ENCODE peak calls at places on chromosome 2, in four cellular contexts. Y is activated B cell treated with CpG ODN at 0.5 μM for 24 hours, L is esophagus squamous epithelium, A is cardiac fibroblast. X is an unnamed sample.

GRCh38 chr2:219344756-219345458 is 12.4 kb upstream of the RESP18 start:
- DNase-seq in L (no peak), A (peak; percentile 59), Y (no peak), X (no peak)

GRCh38 chr2:152065945-152066344 is 32.9 kb downstream of the CACNB4 start:
- DNase-seq in A (no peak), L (no peak), Y (no peak), X (no peak)

GRCh38 chr2:152320166-152320565 is 14.8 kb upstream of the FMNL2 start:
- DNase-seq in L (no peak), A (peak; percentile 46), Y (no peak), X (no peak)

GRCh38 chr2:108401800-108402199 is 24.0 kb downstream of the SULT1C4 start:
- DNase-seq in L (no peak), A (no peak), Y (no peak), X (no peak)

GRCh38 chr2:222582931-222583330 is 73.0 kb downstream of the FARSB start:
- DNase-seq in Y (no peak), L (no peak), A (peak; percentile 27), X (no peak)

GRCh38 chr2:74399785-74400184 is 19.7 kb upstream of the DCTN1 start:
- DNase-seq in Y (no peak), L (no peak), A (peak; percentile 69), X (no peak)

GRCh38 chr2:173099804-173100203 is 24.2 kb downstream of the MAP3K20 start:
- DNase-seq in Y (no peak), L (no peak), A (no peak), X (no peak)

GRCh38 chr2:86036790-86037138 is 68.9 kb downstream of the POLR1A start:
- DNase-seq in A (no peak), Y (no peak), L (no peak), X (no peak)

GRCh38 chr2:201854841-201855240 is 48.5 kb downstream of the CDK15 start:
- DNase-seq in L (no peak), Y (no peak), A (peak; percentile 68), X (no peak)

GRCh38 chr2:222518570-222519381 is 94.4 kb downstream of the SGPP2 start:
- DNase-seq in Y (no peak), L (no peak), A (peak; percentile 61), X (no peak)

GRCh38 chr2:1541812-1542211 is 128.5 kb downstream of the TPO start:
- DNase-seq in A (no peak), Y (no peak), L (no peak), X (no peak)

GRCh38 chr2:112174383-112174782 is 36.2 kb downstream of the FBLN7 start:
- DNase-seq in A (no peak), Y (no peak), L (no peak), X (no peak)

GRCh38 chr2:227415538-227416424 is 28.0 kb upstream of the SCYGR1 start:
- DNase-seq in Y (no peak), L (no peak), A (peak; percentile 92), X (no peak)

GRCh38 chr2:30136729-30137444 is 9.9 kb upstream of the YPEL5 start:
- DNase-seq in L (no peak), Y (no peak), A (peak; percentile 12), X (no peak)

GRCh38 chr2:233814436-233814835 is 36.3 kb downstream of the MROH2A start:
- DNase-seq in Y (no peak), L (no peak), A (no peak), X (no peak)

GRCh38 chr2:176181551-176181950 is 6.9 kb upstream of the HOXD1 start:
- DNase-seq in A (no peak), L (no peak), Y (no peak), X (no peak)

GRCh38 chr2:213416832-213417231 is 132.6 kb downstream of the SPAG16 start:
- DNase-seq in L (no peak), A (no peak), Y (no peak), X (no peak)

GRCh38 chr2:54204476-54204875 is 51.6 kb downstream of the TSPYL6 start:
- DNase-seq in Y (no peak), L (no peak), A (no peak), X (no peak)

GRCh38 chr2:199463000-199463692 is 5.4 kb upstream of the SATB2 start:
- DNase-seq in L (no peak), A (peak; percentile 59), Y (no peak), X (peak; percentile 40)

GRCh38 chr2:29401994-29402393 is 286.8 kb downstream of the CLIP4 start:
- DNase-seq in Y (no peak), L (no peak), A (no peak), X (no peak)

GRCh38 chr2:217538719-217539118 is 464.1 kb downstream of the TNS1 start:
- DNase-seq in A (no peak), Y (no peak), L (no peak), X (no peak)

GRCh38 chr2:186605041-186605440 is 15.2 kb downstream of the ITGAV start:
- DNase-seq in L (no peak), Y (no peak), A (no peak), X (no peak)

GRCh38 chr2:127829845-127830246 is 18.9 kb upstream of the WDR33 start:
- DNase-seq in Y (peak; percentile 57), A (no peak), L (peak; percentile 4), X (peak; percentile 51)

GRCh38 chr2:102155131-102155702 is 12.7 kb downstream of the IL1R1 start:
- DNase-seq in Y (no peak), L (no peak), A (no peak), X (no peak)

GRCh38 chr2:216343221-216343985 is 28.9 kb downstream of the MARCHF4 start:
- DNase-seq in Y (no peak), A (no peak), L (no peak), X (no peak)

GRCh38 chr2:124369181-124369580 is 344.1 kb downstream of the CNTNAP5 start:
- DNase-seq in Y (no peak), L (no peak), A (no peak), X (no peak)

GRCh38 chr2:197273485-197273884 is 37.1 kb downstream of the ANKRD44 start:
- DNase-seq in L (no peak), Y (no peak), A (no peak), X (no peak)

GRCh38 chr2:23926289-23926749 is 604 bp downstream of the ATAD2B start:
- DNase-seq in Y (peak; percentile 69), L (no peak), A (no peak), X (peak; percentile 47)

GRCh38 chr2:24830786-24831185 is 37.6 kb downstream of the CENPO start:
- DNase-seq in L (no peak), A (no peak), Y (no peak), X (no peak)

GRCh38 chr2:10518470-10519060 is 70.4 kb upstream of the ODC1 start:
- DNase-seq in L (no peak), A (no peak), Y (no peak), X (no peak)

GRCh38 chr2:195535911-195536522 is 121.0 kb upstream of the SLC39A10 start:
- DNase-seq in Y (peak; percentile 32), A (no peak), L (peak; percentile 31), X (peak; percentile 61)

GRCh38 chr2:46776687-46777327 is 138.8 kb downstream of the MCFD2 start:
- DNase-seq in L (no peak), Y (no peak), A (peak; percentile 87), X (no peak)

GRCh38 chr2:219296142-219296541 is 13.1 kb downstream of the PTPRN start:
- DNase-seq in A (no peak), Y (no peak), L (no peak), X (no peak)

GRCh38 chr2:136057023-136057801 is 60.7 kb downstream of the CXCR4 start:
- DNase-seq in A (no peak), L (no peak), Y (no peak), X (no peak)

GRCh38 chr2:44237221-44237620 is 38.1 kb upstream of the SLC3A1 start:
- DNase-seq in A (no peak), Y (no peak), L (no peak), X (no peak)

GRCh38 chr2:21413082-21413481 is 289.3 kb downstream of the TDRD15 start:
- DNase-seq in L (no peak), A (no peak), Y (no peak), X (no peak)

GRCh38 chr2:619964-620363 is 57.2 kb downstream of the TMEM18 start:
- DNase-seq in L (no peak), A (no peak), Y (no peak), X (no peak)

GRCh38 chr2:203647579-203647978 is 58.9 kb upstream of the CD28 start:
- DNase-seq in A (no peak), Y (no peak), L (no peak), X (no peak)

GRCh38 chr2:203649176-203649814 is 57.1 kb upstream of the CD28 start:
- DNase-seq in A (no peak), L (no peak), Y (no peak), X (no peak)

GRCh38 chr2:203646961-203647360 is 59.5 kb upstream of the CD28 start:
- DNase-seq in A (no peak), L (no peak), Y (no peak), X (no peak)

GRCh38 chr2:203648273-203648672 is 58.2 kb upstream of the CD28 start:
- DNase-seq in L (no peak), Y (no peak), A (no peak), X (no peak)

GRCh38 chr2:203650860-203651613 is 55.4 kb upstream of the CD28 start:
- DNase-seq in Y (no peak), A (peak; percentile 82), L (no peak), X (no peak)
- TF ChIP-seq CTCF in Y (no peak), A (peak; percentile 22), L (peak; percentile 71), X (no peak)

GRCh38 chr2:163736433-163737168 is 793 bp upstream of the FIGN start:
- DNase-seq in L (no peak), A (peak; percentile 45), Y (no peak), X (no peak)
- TF ChIP-seq CTCF in L (no peak), A (peak; percentile 40), Y (no peak), X (no peak)

GRCh38 chr2:174332607-174333001 is 2.1 kb upstream of the SP9 start:
- DNase-seq in Y (no peak), L (no peak), A (no peak), X (no peak)
- TF ChIP-seq CTCF in Y (no peak), L (no peak), A (no peak), X (no peak)

DNA sequence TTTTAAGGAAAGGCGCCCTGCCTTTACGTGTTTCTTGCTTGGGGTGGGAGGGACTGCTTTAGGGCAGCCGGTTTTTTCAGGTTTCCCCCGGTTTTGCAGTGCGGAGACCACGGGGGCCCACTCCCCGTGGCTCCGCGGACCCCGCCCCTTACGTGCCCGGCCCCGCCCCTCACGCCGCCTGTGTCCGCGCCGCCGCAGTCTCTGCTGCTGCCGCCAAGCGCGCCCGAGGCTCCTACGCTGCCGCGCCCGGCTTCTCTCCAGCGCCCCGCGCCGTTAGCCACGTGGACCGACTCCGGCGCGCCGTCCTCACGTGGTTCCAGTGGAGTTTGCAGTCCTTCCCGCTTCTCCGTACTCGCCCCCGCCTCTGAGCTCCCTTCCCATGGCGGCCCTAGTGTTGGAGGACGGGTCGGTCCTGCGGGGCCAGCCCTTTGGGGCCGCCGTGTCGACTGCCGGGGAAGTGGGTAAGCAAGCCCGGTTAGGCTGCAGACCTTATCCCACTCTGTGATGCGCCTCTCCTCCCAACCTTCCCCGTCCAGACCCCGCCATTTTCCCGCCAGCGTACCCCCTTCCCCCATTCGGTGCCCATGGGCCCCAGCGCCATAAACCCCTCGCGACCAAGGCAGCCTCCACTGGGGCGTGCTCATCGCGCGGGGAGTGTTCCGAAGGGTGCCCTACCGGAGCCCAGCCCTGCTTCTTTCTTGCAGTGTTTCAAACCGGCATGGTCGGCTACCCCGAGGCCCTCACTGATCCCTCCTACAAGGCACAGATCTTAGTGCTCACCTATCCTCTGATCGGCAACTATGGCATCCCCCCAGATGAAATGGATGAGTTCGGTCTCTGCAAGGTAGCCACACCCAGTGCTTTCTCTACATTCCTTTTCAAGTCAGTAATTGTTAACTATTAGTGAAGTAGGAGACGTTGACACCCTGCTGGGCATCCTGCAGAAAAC is at the start of gene CAD:
- DNase-seq in L (no peak), A (peak; percentile 84), Y (peak; percentile 86), X (peak; percentile 76)
- TF ChIP-seq CTCF in L (no peak), A (peak; percentile 12), Y (no peak), X (no peak)

X was measured in natural killer cell.